ENCODE peak calls at places on chromosomes 13 and 19, in nine cellular contexts. One of them, this sample, is unnamed.
A peak's percentile ranks its signal among the peaks of the same experiment; 100 is the strongest.

GRCh38 chr13:101785858-101786257 is 333.4 kb downstream of the ITGBL1 start:
- DNase-seq in GM12865: peak; percentile 27
- DNase-seq in anterior cingulate cortex: peak; percentile 0
- DNase-seq in H9: peak; percentile 72
- DNase-seq in prostate gland: no peak
- DNase-seq in T-helper 2 cell: no peak
- DNase-seq in stimulated activated CD4-positive, alpha-beta T cell treated with anti-CD3 and anti-CD28 coated beads, Interleukin-2, amount 100 ng/mL, for 24 hours: no peak
- DNase-seq in naive thymus-derived CD4-positive, alpha-beta T cell: no peak
- DNase-seq in EH: peak; percentile 28
- DNase-seq in this sample: no peak

GRCh38 chr13:42643076-42643475 is 69.1 kb downstream of the TNFSF11 start:
- DNase-seq in GM12865: no peak
- DNase-seq in anterior cingulate cortex: no peak
- DNase-seq in H9: no peak
- DNase-seq in prostate gland: no peak
- DNase-seq in T-helper 2 cell: no peak
- DNase-seq in stimulated activated CD4-positive, alpha-beta T cell treated with anti-CD3 and anti-CD28 coated beads, Interleukin-2, amount 100 ng/mL, for 24 hours: no peak
- DNase-seq in naive thymus-derived CD4-positive, alpha-beta T cell: no peak
- DNase-seq in EH: no peak
- DNase-seq in this sample: no peak

GRCh38 chr13:97145057-97145456 is 77.1 kb upstream of the MBNL2 start:
- DNase-seq in GM12865: no peak
- DNase-seq in anterior cingulate cortex: no peak
- DNase-seq in H9: no peak
- DNase-seq in prostate gland: no peak
- DNase-seq in T-helper 2 cell: no peak
- DNase-seq in stimulated activated CD4-positive, alpha-beta T cell treated with anti-CD3 and anti-CD28 coated beads, Interleukin-2, amount 100 ng/mL, for 24 hours: no peak
- DNase-seq in naive thymus-derived CD4-positive, alpha-beta T cell: no peak
- DNase-seq in EH: no peak
- DNase-seq in this sample: no peak

GRCh38 chr13:113053801-113054604 is 51.6 kb upstream of the F7 start:
- DNase-seq in GM12865: no peak
- DNase-seq in anterior cingulate cortex: no peak
- DNase-seq in H9: no peak
- DNase-seq in prostate gland: no peak
- DNase-seq in T-helper 2 cell: no peak
- DNase-seq in stimulated activated CD4-positive, alpha-beta T cell treated with anti-CD3 and anti-CD28 coated beads, Interleukin-2, amount 100 ng/mL, for 24 hours: no peak
- DNase-seq in naive thymus-derived CD4-positive, alpha-beta T cell: no peak
- DNase-seq in EH: no peak
- DNase-seq in this sample: no peak

GRCh38 chr13:25136872-25137623 is 35.0 kb downstream of the AMER2 start:
- DNase-seq in GM12865: no peak
- DNase-seq in anterior cingulate cortex: no peak
- DNase-seq in H9: peak; percentile 56
- DNase-seq in prostate gland: no peak
- DNase-seq in T-helper 2 cell: no peak
- DNase-seq in stimulated activated CD4-positive, alpha-beta T cell treated with anti-CD3 and anti-CD28 coated beads, Interleukin-2, amount 100 ng/mL, for 24 hours: no peak
- DNase-seq in naive thymus-derived CD4-positive, alpha-beta T cell: no peak
- DNase-seq in EH: no peak
- DNase-seq in this sample: no peak

GRCh38 chr19:41377977-41378707 is 1.8 kb downstream of the TMEM91 start:
- DNase-seq in GM12865: peak; percentile 75
- DNase-seq in anterior cingulate cortex: no peak
- DNase-seq in H9: peak; percentile 73
- DNase-seq in prostate gland: no peak
- DNase-seq in T-helper 2 cell: no peak
- DNase-seq in stimulated activated CD4-positive, alpha-beta T cell treated with anti-CD3 and anti-CD28 coated beads, Interleukin-2, amount 100 ng/mL, for 24 hours: no peak
- DNase-seq in naive thymus-derived CD4-positive, alpha-beta T cell: no peak
- DNase-seq in EH: no peak
- DNase-seq in this sample: no peak

GRCh38 chr13:94415484-94415883 is 64.0 kb downstream of the DCT start:
- DNase-seq in GM12865: no peak
- DNase-seq in anterior cingulate cortex: no peak
- DNase-seq in H9: no peak
- DNase-seq in prostate gland: no peak
- DNase-seq in T-helper 2 cell: no peak
- DNase-seq in stimulated activated CD4-positive, alpha-beta T cell treated with anti-CD3 and anti-CD28 coated beads, Interleukin-2, amount 100 ng/mL, for 24 hours: no peak
- DNase-seq in naive thymus-derived CD4-positive, alpha-beta T cell: no peak
- DNase-seq in EH: no peak
- DNase-seq in this sample: no peak

GRCh38 chr13:114282143-114282685 is 813 bp downstream of the UPF3A start:
- DNase-seq in GM12865: peak; percentile 54
- DNase-seq in anterior cingulate cortex: peak; percentile 20
- DNase-seq in H9: peak; percentile 40
- DNase-seq in prostate gland: peak; percentile 16
- DNase-seq in T-helper 2 cell: no peak
- DNase-seq in stimulated activated CD4-positive, alpha-beta T cell treated with anti-CD3 and anti-CD28 coated beads, Interleukin-2, amount 100 ng/mL, for 24 hours: peak; percentile 43
- DNase-seq in naive thymus-derived CD4-positive, alpha-beta T cell: no peak
- DNase-seq in EH: peak; percentile 78
- DNase-seq in this sample: peak; percentile 60

GRCh38 chr19:10694706-10695105 is 6.5 kb upstream of the QTRT1 start:
- DNase-seq in GM12865: no peak
- DNase-seq in anterior cingulate cortex: no peak
- DNase-seq in H9: no peak
- DNase-seq in prostate gland: no peak
- DNase-seq in T-helper 2 cell: no peak
- DNase-seq in stimulated activated CD4-positive, alpha-beta T cell treated with anti-CD3 and anti-CD28 coated beads, Interleukin-2, amount 100 ng/mL, for 24 hours: no peak
- DNase-seq in naive thymus-derived CD4-positive, alpha-beta T cell: no peak
- DNase-seq in EH: no peak
- DNase-seq in this sample: no peak

GRCh38 chr19:57263244-57263643 is 17.0 kb upstream of the ZNF460 start:
- DNase-seq in GM12865: no peak
- DNase-seq in anterior cingulate cortex: no peak
- DNase-seq in H9: no peak
- DNase-seq in prostate gland: no peak
- DNase-seq in T-helper 2 cell: no peak
- DNase-seq in stimulated activated CD4-positive, alpha-beta T cell treated with anti-CD3 and anti-CD28 coated beads, Interleukin-2, amount 100 ng/mL, for 24 hours: no peak
- DNase-seq in naive thymus-derived CD4-positive, alpha-beta T cell: no peak
- DNase-seq in EH: no peak
- DNase-seq in this sample: no peak

GRCh38 chr13:60754691-60755090 is 357.7 kb downstream of the TDRD3 start:
- DNase-seq in GM12865: no peak
- DNase-seq in anterior cingulate cortex: no peak
- DNase-seq in H9: no peak
- DNase-seq in prostate gland: no peak
- DNase-seq in T-helper 2 cell: no peak
- DNase-seq in stimulated activated CD4-positive, alpha-beta T cell treated with anti-CD3 and anti-CD28 coated beads, Interleukin-2, amount 100 ng/mL, for 24 hours: no peak
- DNase-seq in naive thymus-derived CD4-positive, alpha-beta T cell: no peak
- DNase-seq in EH: no peak
- DNase-seq in this sample: no peak

GRCh38 chr19:8310342-8311055 is 2.3 kb upstream of the CD320 start:
- DNase-seq in GM12865: no peak
- DNase-seq in anterior cingulate cortex: no peak
- DNase-seq in H9: no peak
- DNase-seq in prostate gland: no peak
- DNase-seq in T-helper 2 cell: no peak
- DNase-seq in stimulated activated CD4-positive, alpha-beta T cell treated with anti-CD3 and anti-CD28 coated beads, Interleukin-2, amount 100 ng/mL, for 24 hours: no peak
- DNase-seq in naive thymus-derived CD4-positive, alpha-beta T cell: no peak
- DNase-seq in EH: no peak
- DNase-seq in this sample: no peak

GRCh38 chr13:40613192-40613818 is 53.1 kb downstream of the FOXO1 start:
- DNase-seq in GM12865: peak; percentile 89
- DNase-seq in anterior cingulate cortex: no peak
- DNase-seq in H9: no peak
- DNase-seq in prostate gland: peak; percentile 30
- DNase-seq in T-helper 2 cell: no peak
- DNase-seq in stimulated activated CD4-positive, alpha-beta T cell treated with anti-CD3 and anti-CD28 coated beads, Interleukin-2, amount 100 ng/mL, for 24 hours: peak; percentile 37
- DNase-seq in naive thymus-derived CD4-positive, alpha-beta T cell: peak; percentile 56
- DNase-seq in EH: no peak
- DNase-seq in this sample: peak; percentile 30

GRCh38 chr19:33413426-33413725 is 39.9 kb downstream of the CEBPG start:
- DNase-seq in GM12865: no peak
- DNase-seq in anterior cingulate cortex: no peak
- DNase-seq in H9: no peak
- DNase-seq in prostate gland: no peak
- DNase-seq in T-helper 2 cell: no peak
- DNase-seq in stimulated activated CD4-positive, alpha-beta T cell treated with anti-CD3 and anti-CD28 coated beads, Interleukin-2, amount 100 ng/mL, for 24 hours: no peak
- DNase-seq in naive thymus-derived CD4-positive, alpha-beta T cell: no peak
- DNase-seq in EH: no peak
- DNase-seq in this sample: no peak

GRCh38 chr19:875265-875879 is 15.9 kb downstream of the CFD start:
- DNase-seq in GM12865: no peak
- DNase-seq in anterior cingulate cortex: no peak
- DNase-seq in H9: no peak
- DNase-seq in prostate gland: no peak
- DNase-seq in T-helper 2 cell: no peak
- DNase-seq in stimulated activated CD4-positive, alpha-beta T cell treated with anti-CD3 and anti-CD28 coated beads, Interleukin-2, amount 100 ng/mL, for 24 hours: no peak
- DNase-seq in naive thymus-derived CD4-positive, alpha-beta T cell: no peak
- DNase-seq in EH: no peak
- DNase-seq in this sample: no peak

GRCh38 chr19:7679017-7679720 is 1.5 kb upstream of the TRAPPC5 start:
- DNase-seq in GM12865: peak; percentile 89
- DNase-seq in anterior cingulate cortex: peak; percentile 5
- DNase-seq in H9: no peak
- DNase-seq in prostate gland: peak; percentile 17
- DNase-seq in T-helper 2 cell: peak; percentile 26
- DNase-seq in stimulated activated CD4-positive, alpha-beta T cell treated with anti-CD3 and anti-CD28 coated beads, Interleukin-2, amount 100 ng/mL, for 24 hours: peak; percentile 66
- DNase-seq in naive thymus-derived CD4-positive, alpha-beta T cell: peak; percentile 67
- DNase-seq in EH: peak; percentile 8
- DNase-seq in this sample: peak; percentile 66

GRCh38 chr13:44954210-44954609 is 35.1 kb downstream of the NUFIP1 start:
- DNase-seq in GM12865: no peak
- DNase-seq in anterior cingulate cortex: no peak
- DNase-seq in H9: no peak
- DNase-seq in prostate gland: no peak
- DNase-seq in T-helper 2 cell: no peak
- DNase-seq in stimulated activated CD4-positive, alpha-beta T cell treated with anti-CD3 and anti-CD28 coated beads, Interleukin-2, amount 100 ng/mL, for 24 hours: no peak
- DNase-seq in naive thymus-derived CD4-positive, alpha-beta T cell: no peak
- DNase-seq in EH: no peak
- DNase-seq in this sample: no peak

GRCh38 chr13:96898855-96899254 is 95.4 kb downstream of the OXGR1 start:
- DNase-seq in GM12865: no peak
- DNase-seq in anterior cingulate cortex: peak; percentile 41
- DNase-seq in H9: peak; percentile 38
- DNase-seq in prostate gland: no peak
- DNase-seq in T-helper 2 cell: no peak
- DNase-seq in stimulated activated CD4-positive, alpha-beta T cell treated with anti-CD3 and anti-CD28 coated beads, Interleukin-2, amount 100 ng/mL, for 24 hours: no peak
- DNase-seq in naive thymus-derived CD4-positive, alpha-beta T cell: no peak
- DNase-seq in EH: no peak
- DNase-seq in this sample: no peak

GRCh38 chr19:45079063-45079910 is at the start of gene GEMIN7:
- DNase-seq in GM12865: peak; percentile 92
- DNase-seq in anterior cingulate cortex: peak; percentile 31
- DNase-seq in H9: peak; percentile 89
- DNase-seq in prostate gland: peak; percentile 50
- DNase-seq in T-helper 2 cell: peak; percentile 55
- DNase-seq in stimulated activated CD4-positive, alpha-beta T cell treated with anti-CD3 and anti-CD28 coated beads, Interleukin-2, amount 100 ng/mL, for 24 hours: peak; percentile 88
- DNase-seq in naive thymus-derived CD4-positive, alpha-beta T cell: peak; percentile 78
- DNase-seq in EH: peak; percentile 68
- DNase-seq in this sample: peak; percentile 81

GRCh38 chr19:38070573-38070972 is 153.4 kb downstream of the DPF1 start:
- DNase-seq in GM12865: no peak
- DNase-seq in anterior cingulate cortex: no peak
- DNase-seq in H9: no peak
- DNase-seq in prostate gland: peak; percentile 70
- DNase-seq in T-helper 2 cell: no peak
- DNase-seq in stimulated activated CD4-positive, alpha-beta T cell treated with anti-CD3 and anti-CD28 coated beads, Interleukin-2, amount 100 ng/mL, for 24 hours: no peak
- DNase-seq in naive thymus-derived CD4-positive, alpha-beta T cell: no peak
- DNase-seq in EH: peak; percentile 75
- DNase-seq in this sample: no peak

GRCh38 chr19:16274466-16274865 is 50.2 kb upstream of the KLF2 start:
- DNase-seq in GM12865: no peak
- DNase-seq in anterior cingulate cortex: no peak
- DNase-seq in H9: no peak
- DNase-seq in prostate gland: no peak
- DNase-seq in T-helper 2 cell: no peak
- DNase-seq in stimulated activated CD4-positive, alpha-beta T cell treated with anti-CD3 and anti-CD28 coated beads, Interleukin-2, amount 100 ng/mL, for 24 hours: no peak
- DNase-seq in naive thymus-derived CD4-positive, alpha-beta T cell: no peak
- DNase-seq in EH: peak; percentile 4
- DNase-seq in this sample: no peak

GRCh38 chr13:31485651-31486051 is 253.7 kb upstream of the RXFP2 start:
- DNase-seq in GM12865: no peak
- DNase-seq in anterior cingulate cortex: no peak
- DNase-seq in H9: no peak
- DNase-seq in prostate gland: no peak
- DNase-seq in T-helper 2 cell: no peak
- DNase-seq in stimulated activated CD4-positive, alpha-beta T cell treated with anti-CD3 and anti-CD28 coated beads, Interleukin-2, amount 100 ng/mL, for 24 hours: no peak
- DNase-seq in naive thymus-derived CD4-positive, alpha-beta T cell: no peak
- DNase-seq in EH: no peak
- DNase-seq in this sample: no peak

GRCh38 chr13:79749985-79750551 is 269.1 kb downstream of the NDFIP2 start:
- DNase-seq in GM12865: no peak
- DNase-seq in anterior cingulate cortex: no peak
- DNase-seq in H9: peak; percentile 41
- DNase-seq in prostate gland: peak; percentile 60
- DNase-seq in T-helper 2 cell: no peak
- DNase-seq in stimulated activated CD4-positive, alpha-beta T cell treated with anti-CD3 and anti-CD28 coated beads, Interleukin-2, amount 100 ng/mL, for 24 hours: no peak
- DNase-seq in naive thymus-derived CD4-positive, alpha-beta T cell: no peak
- DNase-seq in EH: peak; percentile 99
- DNase-seq in this sample: no peak